ENCODE peak calls at places on chromosome 21, in four cellular contexts. K is HCT116, S is HepG2, V is K562. P is an unnamed sample.

GRCh38 chr21:36630485-36631206 is 68.3 kb upstream of the SIM2 start:
- DNase-seq in S (peak; percentile 48), K (peak; percentile 32), V (peak; percentile 86), P (no peak)

GRCh38 chr21:36773111-36773510 is 74.2 kb downstream of the SIM2 start:
- DNase-seq in K (no peak), V (no peak), S (peak; percentile 55), P (no peak)

GRCh38 chr21:39444406-39445145 is 1.0 kb downstream of the LCA5L start:
- DNase-seq in S (no peak), K (no peak), V (peak; percentile 38), P (no peak)

GRCh38 chr21:39484711-39485264 is 33.0 kb downstream of the SH3BGR start:
- DNase-seq in S (no peak), V (no peak), K (no peak), P (no peak)

GRCh38 chr21:35234725-35235124 is 185.6 kb upstream of the RUNX1 start:
- DNase-seq in K (no peak), S (no peak), V (no peak), P (no peak)

GRCh38 chr21:40568756-40569155 is 278.2 kb downstream of the DSCAM start:
- DNase-seq in K (no peak), V (no peak), S (no peak), P (no peak)

GRCh38 chr21:28769683-28770082 is 223.0 kb downstream of the LTN1 start:
- DNase-seq in V (no peak), S (no peak), K (no peak), P (no peak)

GRCh38 chr21:36706951-36707762 is 8.2 kb downstream of the SIM2 start:
- DNase-seq in S (no peak), V (no peak), K (no peak), P (no peak)

GRCh38 chr21:26280715-26281310 is 110.2 kb upstream of the APP start:
- DNase-seq in V (no peak), S (no peak), K (no peak), P (no peak)

GRCh38 chr21:41919666-41920398 is 34.0 kb downstream of the C2CD2 start:
- DNase-seq in S (no peak), V (no peak), K (no peak), P (no peak)

GRCh38 chr21:30216041-30216723 is at the start of gene CLDN8:
- DNase-seq in S (no peak), K (no peak), V (no peak), P (no peak)

GRCh38 chr21:41393876-41394465 is 32.1 kb upstream of the MX1 start:
- DNase-seq in S (no peak), V (no peak), K (no peak), P (no peak)

GRCh38 chr21:36125513-36126121 is 9.3 kb upstream of the CBR3 start:
- DNase-seq in S (peak; percentile 32), V (peak; percentile 70), K (no peak), P (no peak)

GRCh38 chr21:27532081-27532480 is 565.2 kb upstream of the ADAMTS5 start:
- DNase-seq in K (no peak), S (peak; percentile 41), V (no peak), P (no peak)

GRCh38 chr21:31158789-31159581 is 120.7 kb upstream of the KRTAP19-8 start:
- DNase-seq in V (no peak), K (no peak), S (no peak), P (no peak)

GRCh38 chr21:27681841-27682240 is 715.0 kb upstream of the ADAMTS5 start:
- DNase-seq in K (no peak), S (no peak), V (no peak), P (no peak)

GRCh38 chr21:26769613-26770188 is 75.5 kb downstream of the ADAMTS1 start:
- DNase-seq in K (no peak), S (no peak), V (no peak), P (peak; percentile 30)

GRCh38 chr21:31294691-31295090 is 49.4 kb downstream of the TIAM1 start:
- DNase-seq in V (no peak), K (no peak), S (no peak), P (no peak)

GRCh38 chr21:41370840-41371697 is 9.2 kb downstream of the MX2 start:
- DNase-seq in V (no peak), K (no peak), S (no peak), P (no peak)

GRCh38 chr21:37370152-37371040 is 3.8 kb downstream of the DYRK1A start:
- DNase-seq in S (no peak), K (no peak), V (no peak), P (no peak)

GRCh38 chr21:31909153-31909771 is 36.4 kb downstream of the HUNK start:
- DNase-seq in S (no peak), K (no peak), V (no peak), P (no peak)

GRCh38 chr21:37074195-37074510 is 1.1 kb downstream of the TTC3 start:
- DNase-seq in S (no peak), K (no peak), V (peak; percentile 37), P (no peak)

GRCh38 chr21:31299291-31300147 is 44.5 kb downstream of the TIAM1 start:
- DNase-seq in K (no peak), S (peak; percentile 5), V (no peak), P (no peak)

GRCh38 chr21:38380391-38381137 is 117.7 kb downstream of the ERG start:
- DNase-seq in K (no peak), S (no peak), V (no peak), P (peak; percentile 34)

GRCh38 chr21:19541612-19542011 is 1138.0 kb upstream of the TMPRSS15 start:
- DNase-seq in S (peak; percentile 3), K (no peak), V (no peak), P (no peak)

GRCh38 chr21:34889537-34890257 is 159.4 kb downstream of the RUNX1 start:
- DNase-seq in S (peak; percentile 50), K (no peak), V (peak; percentile 87), P (no peak)

GRCh38 chr21:39126486-39126806 is 56.8 kb downstream of the PSMG1 start:
- DNase-seq in S (no peak), V (no peak), K (no peak), P (no peak)

GRCh38 chr21:42688226-42688840 is 34.9 kb downstream of the PDE9A start:
- DNase-seq in K (no peak), V (no peak), S (no peak), P (no peak)

GRCh38 chr21:35850029-35850428 is 210.3 kb downstream of the SETD4 start:
- DNase-seq in S (no peak), K (no peak), V (no peak), P (no peak)

GRCh38 chr21:35945089-35945671 is 115.1 kb downstream of the SETD4 start:
- DNase-seq in K (no peak), S (no peak), V (no peak), P (no peak)

GRCh38 chr21:28439852-28440251 is 552.8 kb downstream of the LTN1 start:
- DNase-seq in V (no peak), K (no peak), S (no peak), P (no peak)

GRCh38 chr21:37636152-37636860 is 269.7 kb downstream of the DYRK1A start:
- DNase-seq in S (no peak), V (no peak), K (no peak), P (no peak)

GRCh38 chr21:41477641-41478318 is 30.2 kb downstream of the TMPRSS2 start:
- DNase-seq in V (no peak), S (no peak), K (no peak), P (no peak)

GRCh38 chr21:29697555-29698193 is 242.1 kb downstream of the GRIK1 start:
- DNase-seq in S (no peak), K (no peak), V (no peak), P (no peak)

GRCh38 chr21:36321325-36322082 is 1.5 kb downstream of the MORC3 start:
- DNase-seq in V (peak; percentile 23), K (no peak), S (no peak), P (no peak)

GRCh38 chr21:40272037-40272436 is 404.8 kb downstream of the PCP4 start:
- DNase-seq in S (no peak), V (no peak), K (no peak), P (no peak)

GRCh38 chr21:27813750-27814149 is 846.9 kb upstream of the ADAMTS5 start:
- DNase-seq in S (no peak), V (no peak), K (no peak), P (no peak)

GRCh38 chr21:33069994-33070811 is at the start of gene OLIG1:
- DNase-seq in S (no peak), V (no peak), K (no peak), P (no peak)
- TF ChIP-seq EZH2 in S (no peak), V (no peak), K (no peak), P (no peak)

DNA sequence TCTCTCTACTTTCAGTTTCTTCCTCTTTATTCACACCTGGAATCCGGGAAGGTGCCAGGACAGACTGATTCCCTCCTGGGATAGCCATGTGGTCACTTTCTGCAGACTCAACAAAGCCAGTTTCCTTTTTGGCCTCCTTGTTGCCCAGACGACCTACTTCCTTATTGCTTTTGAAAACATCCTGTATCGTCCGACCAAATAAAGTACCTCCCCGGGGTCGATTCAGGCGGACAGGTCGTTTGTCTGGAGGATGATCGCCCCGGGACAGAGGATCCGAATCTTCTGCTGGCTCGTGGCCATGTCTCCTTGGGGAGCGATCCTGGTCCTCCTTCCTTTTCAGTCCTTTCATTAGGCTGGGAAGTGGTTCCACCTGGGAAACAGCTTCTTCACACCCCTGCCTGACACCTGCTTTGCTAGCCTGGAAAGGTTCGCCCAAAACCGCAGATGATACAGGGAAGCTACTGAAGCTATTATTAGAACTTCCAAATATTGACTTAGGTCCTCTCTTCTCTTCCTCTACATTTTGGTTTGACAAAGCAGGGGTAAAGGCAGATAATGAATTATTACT is 1.2 kb downstream of the MCM3AP start:
- DNase-seq in V (no peak), K (no peak), S (no peak), P (no peak)
- H3K9ac ChIP-seq in V (no peak overlapping the region), K (no peak overlapping the region), S (peak overlapping the region; percentile 92), P (peak overlapping the region; percentile 93)

GRCh38 chr21:15233611-15234010 is 168.8 kb upstream of the NRIP1 start:
- DNase-seq in K (no peak), S (no peak), V (no peak), P (no peak)
- TF ChIP-seq POLR2AphosphoS5 in K (no peak), S (no peak), V (no peak), P (no peak)

DNA sequence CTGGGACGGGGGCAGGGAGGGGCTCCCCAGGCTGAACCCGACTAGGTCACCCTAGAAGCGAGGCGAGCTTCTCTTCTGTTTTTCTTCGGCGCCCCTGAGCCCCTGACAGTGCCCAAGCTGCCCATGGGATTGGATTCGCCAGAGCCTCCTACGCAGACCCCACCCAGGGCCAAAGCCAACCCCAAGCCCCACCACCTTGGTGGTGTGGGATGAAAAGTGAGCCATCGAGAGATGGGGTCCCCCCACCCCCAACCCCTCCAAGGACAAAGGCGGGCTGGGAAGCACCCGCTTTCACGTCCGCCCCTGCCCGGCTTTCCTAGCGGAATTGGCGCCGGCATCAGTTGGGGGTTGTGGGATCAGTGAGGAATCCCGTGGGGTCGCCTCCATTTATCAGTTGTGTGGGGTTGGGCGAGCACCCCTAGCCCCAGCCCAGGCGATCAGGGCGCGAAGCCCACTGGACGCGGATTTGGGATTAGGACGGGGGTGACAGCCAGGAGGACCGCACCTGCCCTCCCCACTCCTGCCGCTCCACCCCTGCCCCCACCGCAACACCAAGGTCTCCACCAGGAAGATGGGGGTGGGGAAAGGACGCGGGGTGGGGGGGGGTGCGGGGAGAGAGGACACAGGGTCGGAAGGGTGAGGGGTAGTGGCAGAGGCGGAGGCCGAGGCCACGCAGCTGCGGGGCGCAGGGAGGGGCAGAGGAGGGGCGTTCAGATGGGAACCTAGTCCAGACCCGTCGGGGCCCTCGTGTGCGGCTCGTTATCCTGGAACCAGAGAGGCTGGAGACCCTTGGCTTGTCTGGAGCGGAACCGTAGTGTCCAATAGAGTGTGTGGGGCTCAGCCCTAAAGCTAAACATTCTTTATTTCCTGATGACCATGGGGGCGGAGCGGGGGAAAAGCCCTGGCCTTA is 4.4 kb downstream of the TSPEAR start:
- DNase-seq in S (no peak), K (no peak), V (no peak), P (no peak)
- TF ChIP-seq EZH2 in S (no peak), K (no peak), V (no peak), P (no peak)

P was measured in SK-N-MC.